ENCODE peak calls at places on chromosomes 12 and 14, in seven cellular contexts. W is choroid plexus epithelial cell, P is A549, A is AG09309, K is tibial nerve, F is chondrocyte, C is mesothelial cell of epicardium. V is an unnamed sample.

GRCh38 chr14:30756594-30756993 is 117.8 kb upstream of the COCH start:
- DNase-seq in F (no peak), K (no peak), C (no peak), W (no peak), A (no peak), P (no peak), V (no peak)

GRCh38 chr12:98645572-98646067 is 530 bp downstream of the APAF1 start:
- DNase-seq in K (no peak), F (peak), C (peak), A (no peak), W (peak), P (peak), V (peak)

GRCh38 chr12:77049767-77050353 is 15.5 kb downstream of the E2F7 start:
- DNase-seq in C (no peak), W (peak), P (peak), F (no peak), K (no peak), A (no peak), V (no peak)

GRCh38 chr12:78918221-78918620 is 53.6 kb downstream of the SYT1 start:
- DNase-seq in A (no peak), F (no peak), W (no peak), P (no peak), K (no peak), C (no peak), V (peak)

GRCh38 chr12:42447371-42447786 is 121.4 kb downstream of the PPHLN1 start:
- DNase-seq in A (no peak), K (no peak), W (peak), P (no peak), C (no peak), F (no peak), V (no peak)

GRCh38 chr14:28761438-28762289 is 4.9 kb upstream of the FOXG1 start:
- DNase-seq in K (no peak), P (no peak), W (no peak), C (no peak), A (no peak), F (no peak), V (peak)

GRCh38 chr12:92739099-92739498 is 36.3 kb downstream of the PLEKHG7 start:
- DNase-seq in K (no peak), W (peak), P (no peak), A (no peak), C (no peak), F (no peak), V (peak)

GRCh38 chr12:19739195-19739776 is 300.0 kb downstream of the AEBP2 start:
- DNase-seq in K (no peak), P (peak), W (peak), C (peak), A (peak), F (no peak), V (peak)

GRCh38 chr14:22533057-22533704 is 55.8 kb downstream of the DAD1 start:
- DNase-seq in C (no peak), K (no peak), F (no peak), W (no peak), P (no peak), A (no peak), V (no peak)
- TF ChIP-seq CTCF in C (no peak), K (no peak), F (no peak), W (no peak), P (no peak), A (no peak), V (no peak)

DNA sequence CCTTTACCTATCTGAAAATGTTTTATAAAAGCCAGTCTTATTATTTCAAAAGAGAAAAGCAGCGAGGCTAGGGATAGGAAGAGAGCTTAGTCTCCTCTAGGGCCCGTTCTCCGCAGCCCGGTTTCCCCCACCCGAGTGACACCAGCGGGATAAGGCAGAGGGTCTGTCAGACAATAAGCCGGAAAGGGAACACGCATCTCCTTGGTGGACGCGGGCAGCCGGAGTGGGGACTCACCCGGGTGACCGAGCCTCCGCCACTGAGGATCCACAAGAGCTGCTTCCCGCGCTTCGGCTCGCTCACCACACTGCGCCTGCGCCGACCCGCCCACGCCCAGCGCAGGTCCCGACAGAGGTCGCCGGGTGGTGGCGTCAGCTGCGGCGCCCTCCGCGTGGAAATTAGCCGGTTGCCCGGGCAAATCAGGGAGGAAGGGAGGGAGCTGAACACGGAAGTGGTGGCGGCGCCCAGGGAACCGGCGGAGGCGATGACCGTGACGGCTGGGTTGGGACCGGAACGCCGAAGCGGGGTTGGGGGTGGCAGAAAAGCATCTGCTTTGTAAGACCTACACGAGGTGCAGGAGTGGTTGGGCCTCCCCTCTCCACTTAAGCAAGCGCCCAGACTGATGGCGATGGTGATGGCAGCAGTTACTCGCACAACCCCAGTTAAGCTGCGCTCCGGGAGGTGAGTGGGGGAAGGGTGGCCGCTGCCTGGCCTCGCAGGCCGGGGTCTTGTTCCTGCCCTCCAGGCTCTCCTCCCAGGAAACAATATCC is at the start of the genes SOCS4 and WDHD1:
- DNase-seq in F (peak), P (peak), W (peak), K (peak), A (peak), C (peak), V (peak)
- TF ChIP-seq CTCF in F (peak), P (no peak), W (peak), K (no peak), A (peak), C (no peak), V (peak)

GRCh38 chr14:54902143-54902520 is 494 bp downstream of the GCH1 start:
- DNase-seq in W (peak), K (peak), C (peak), A (no peak), F (no peak), P (peak), V (peak)

GRCh38 chr14:54901380-54902142 is 1.1 kb downstream of the GCH1 start:
- DNase-seq in P (peak), F (no peak), W (peak), A (no peak), K (no peak), C (no peak), V (no peak)

GRCh38 chr14:54908230-54908629 is 5.6 kb upstream of the GCH1 start:
- DNase-seq in F (no peak), W (no peak), A (no peak), C (no peak), P (no peak), K (no peak), V (no peak)

GRCh38 chr14:54906075-54906474 is 3.4 kb upstream of the GCH1 start:
- DNase-seq in F (no peak), K (no peak), W (no peak), C (no peak), P (no peak), A (no peak), V (no peak)

GRCh38 chr14:54902521-54903420 is at the start of gene GCH1:
- DNase-seq in P (peak), A (no peak), K (no peak), C (peak), F (no peak), W (peak), V (peak)
- TF ChIP-seq CTCF in P (peak), A (peak), K (peak), C (peak), F (peak), W (peak), V (peak)

GRCh38 chr14:95433094-95433478 is 83.4 kb downstream of the SYNE3 start:
- DNase-seq in P (no peak), W (no peak), K (no peak), C (no peak), F (peak), A (no peak), V (no peak)
- TF ChIP-seq CTCF in P (no peak), W (peak), K (no peak), C (no peak), F (no peak), A (no peak), V (no peak)

DNA sequence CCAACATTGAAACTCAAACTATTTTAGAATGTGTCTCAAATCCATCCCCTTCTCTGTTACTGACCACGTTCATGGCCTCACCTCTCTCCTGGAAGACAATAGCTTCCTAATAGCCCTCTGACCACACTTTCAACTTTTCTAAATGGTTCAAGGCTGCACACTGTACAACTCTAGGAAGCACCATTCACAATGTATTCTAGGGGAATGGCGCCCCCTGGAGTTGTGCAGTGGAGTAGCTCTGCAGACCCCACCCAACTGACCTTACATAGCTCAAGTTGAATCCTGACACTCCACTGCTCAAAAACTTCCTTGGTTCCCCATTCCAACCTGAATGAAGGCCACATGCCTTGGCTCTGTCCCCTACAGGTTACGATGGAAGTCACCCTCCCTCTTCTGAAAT is 77.6 kb downstream of the GAS2L3 start:
- DNase-seq in W (no peak), P (no peak), C (no peak), K (no peak), F (no peak), A (no peak), V (no peak)
- TF ChIP-seq CTCF in W (peak), P (no peak), C (peak), K (no peak), F (peak), A (no peak), V (peak)

GRCh38 chr12:34625116-34625515 is 602.8 kb downstream of the ALG10 start:
- DNase-seq in C (no peak), P (no peak), A (no peak), K (no peak), W (peak), F (no peak), V (no peak)
- TF ChIP-seq CTCF in C (no peak), P (peak), A (peak), K (no peak), W (peak), F (peak), V (peak)

GRCh38 chr12:57031228-57031670 is 14.9 kb upstream of the TAC3 start:
- DNase-seq in C (no peak), F (no peak), P (no peak), A (no peak), K (no peak), W (no peak), V (no peak)
- TF ChIP-seq CTCF in C (no peak), F (no peak), P (no peak), A (no peak), K (no peak), W (no peak), V (peak)

GRCh38 chr14:73680821-73681220 is 33.4 kb downstream of the PNMA1 start:
- DNase-seq in K (no peak), C (no peak), W (no peak), A (no peak), P (no peak), F (no peak), V (no peak)

GRCh38 chr14:73686901-73687300 is 27.3 kb downstream of the PNMA1 start:
- DNase-seq in F (no peak), P (no peak), A (no peak), K (no peak), W (peak), C (no peak), V (no peak)

GRCh38 chr14:73685328-73685727 is 28.9 kb downstream of the PNMA1 start:
- DNase-seq in C (no peak), A (no peak), W (no peak), F (no peak), K (no peak), P (no peak), V (no peak)

GRCh38 chr14:73684627-73685026 is 29.6 kb downstream of the PNMA1 start:
- DNase-seq in A (no peak), K (no peak), F (no peak), P (no peak), W (no peak), C (no peak), V (no peak)
- TF ChIP-seq CTCF in A (no peak), K (no peak), F (no peak), P (no peak), W (no peak), C (no peak), V (no peak)

GRCh38 chr14:99516156-99517045 is 35.2 kb downstream of the CCNK start:
- DNase-seq in C (no peak), P (no peak), K (peak), A (no peak), W (no peak), F (peak), V (peak)
- TF ChIP-seq CTCF in C (no peak), P (no peak), K (no peak), A (no peak), W (no peak), F (no peak), V (no peak)

GRCh38 chr12:45547822-45548221 is 181.7 kb upstream of the ARID2 start:
- DNase-seq in W (peak), A (no peak), F (no peak), K (no peak), P (no peak), C (no peak), V (no peak)
- TF ChIP-seq CTCF in W (peak), A (no peak), F (peak), K (no peak), P (no peak), C (no peak), V (no peak)